ENCODE peak calls at places on chromosomes 13 and 19, in eight cellular contexts. G, U, D, Q, H, Y, C and B are unnamed samples.

GRCh38 chr13:40149611-40150283 is 494.3 kb downstream of the COG6 start:
- DNase-seq in G (peak), U (peak), D (no peak), Q (no peak), H (peak), Y (no peak), C (no peak), B (no peak)

GRCh38 chr19:1087813-1088418 is 7.3 kb downstream of the POLR2E start:
- DNase-seq in G (peak), U (no peak), D (no peak), Q (peak), H (no peak), Y (no peak), C (no peak), B (no peak)

GRCh38 chr13:26949701-26950345 is 189.2 kb upstream of the GPR12 start:
- DNase-seq in G (no peak), U (no peak), D (peak), Q (no peak), H (no peak), Y (no peak), C (no peak), B (no peak)

GRCh38 chr13:98345103-98345899 is 168.2 kb upstream of the RNF113B start:
- DNase-seq in G (peak), U (no peak), D (peak), Q (no peak), H (no peak), Y (no peak), C (no peak), B (no peak)

GRCh38 chr19:46731007-46731501 is 14.1 kb upstream of the PRKD2 start:
- DNase-seq in G (no peak), U (no peak), D (no peak), Q (peak), H (peak), Y (no peak), C (no peak), B (no peak)

GRCh38 chr19:3316132-3316648 is 50.2 kb upstream of the NFIC start:
- DNase-seq in G (no peak), U (no peak), D (peak), Q (no peak), H (no peak), Y (no peak), C (no peak), B (no peak)

GRCh38 chr19:47376589-47377144 is 27.6 kb downstream of the DHX34 start:
- DNase-seq in G (no peak), U (no peak), D (peak), Q (no peak), H (no peak), Y (no peak), C (no peak), B (no peak)

GRCh38 chr13:28059214-28059613 is 41.2 kb downstream of the FLT3 start:
- DNase-seq in G (peak), U (no peak), D (peak), Q (no peak), H (peak), Y (peak), C (no peak), B (no peak)

GRCh38 chr13:113458218-113459065 is 5.2 kb upstream of the ADPRHL1 start:
- DNase-seq in G (no peak), U (no peak), D (peak), Q (no peak), H (no peak), Y (peak), C (no peak), B (no peak)

GRCh38 chr13:72643339-72643989 is 84.0 kb downstream of the MZT1 start:
- DNase-seq in G (peak), U (no peak), D (peak), Q (no peak), H (peak), Y (peak), C (no peak), B (no peak)

GRCh38 chr13:30652746-30653145 is 35.0 kb downstream of the USPL1 start:
- DNase-seq in G (no peak), U (no peak), D (no peak), Q (no peak), H (no peak), Y (no peak), C (no peak), B (no peak)

GRCh38 chr13:24763596-24764275 is at the start of gene RNF17:
- DNase-seq in G (no peak), U (no peak), D (no peak), Q (no peak), H (no peak), Y (no peak), C (no peak), B (no peak)

GRCh38 chr19:38035515-38036495 is 128.8 kb downstream of the SIPA1L3 start:
- DNase-seq in G (no peak), U (no peak), D (no peak), Q (no peak), H (no peak), Y (no peak), C (no peak), B (no peak)

GRCh38 chr19:41811036-41811435 is 14.6 kb downstream of the CEACAM3 start:
- DNase-seq in G (no peak), U (no peak), D (no peak), Q (peak), H (no peak), Y (no peak), C (no peak), B (no peak)

GRCh38 chr13:113551081-113552000 is 33.2 kb upstream of the TFDP1 start:
- DNase-seq in G (no peak), U (no peak), D (peak), Q (no peak), H (no peak), Y (no peak), C (no peak), B (no peak)

GRCh38 chr19:41299755-41300089 is 10.2 kb upstream of the CCDC97 start:
- DNase-seq in G (no peak), U (no peak), D (no peak), Q (no peak), H (peak), Y (no peak), C (no peak), B (no peak)

DNA sequence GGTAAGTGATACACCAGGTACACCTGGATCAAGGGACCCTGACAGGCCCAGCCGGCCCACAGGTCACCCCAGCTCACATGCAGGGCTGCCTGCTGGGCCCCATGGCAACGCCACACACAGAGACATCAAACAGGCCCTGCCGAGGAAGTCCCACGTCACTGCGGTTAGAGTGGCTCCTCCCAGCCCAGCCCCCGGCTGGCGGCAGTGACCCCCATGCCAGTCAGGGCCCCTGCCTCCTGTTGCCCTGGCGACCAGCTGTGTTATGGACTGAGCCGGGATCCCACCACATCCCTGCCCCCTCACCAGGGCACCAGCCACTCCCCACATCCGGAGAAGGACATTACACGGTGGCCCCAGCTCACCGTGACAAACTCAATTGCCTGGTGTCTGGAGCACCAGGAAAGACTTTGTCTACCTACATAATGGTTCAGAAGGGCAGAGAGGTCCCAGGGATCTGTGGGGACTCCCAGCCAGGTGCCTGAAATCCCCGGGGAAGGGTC is 30.4 kb upstream of the NANOS3 start:
- DNase-seq in G (peak), U (peak), D (peak), Q (peak), H (peak), Y (peak), C (peak), B (peak)
- TF ChIP-seq CTCF in G (no peak), U (no peak), D (no peak), Q (no peak), H (no peak), Y (no peak), C (no peak), B (no peak)

GRCh38 chr13:34246511-34246910 is 428.6 kb downstream of the RFC3 start:
- DNase-seq in G (no peak), U (peak), D (no peak), Q (no peak), H (peak), Y (no peak), C (no peak), B (no peak)
- TF ChIP-seq CTCF in G (no peak), U (no peak), D (no peak), Q (no peak), H (no peak), Y (no peak), C (no peak), B (no peak)

DNA sequence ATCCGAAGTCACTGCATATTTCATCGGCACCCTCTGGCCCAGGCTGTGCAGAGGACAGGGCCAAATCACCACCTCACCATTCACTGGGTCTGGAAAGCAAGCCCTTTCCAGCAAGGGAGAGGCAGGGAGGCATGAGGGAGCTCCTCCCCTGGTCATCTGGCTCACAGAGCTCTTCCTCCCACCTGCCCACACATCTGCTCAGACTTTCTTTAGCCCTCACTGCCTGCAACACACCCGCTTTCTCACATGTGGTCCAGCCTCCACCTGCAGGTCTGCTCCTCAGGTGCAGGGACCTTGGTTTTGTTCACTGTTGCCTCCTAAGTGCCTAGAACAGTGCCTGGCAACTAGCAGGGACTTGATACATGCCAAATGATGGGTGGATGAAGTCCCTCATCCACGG is 21.0 kb upstream of the SLC35E1 start:
- DNase-seq in G (no peak), U (no peak), D (no peak), Q (peak), H (no peak), Y (no peak), C (no peak), B (no peak)
- TF ChIP-seq CTCF in G (no peak), U (no peak), D (no peak), Q (no peak), H (no peak), Y (no peak), C (no peak), B (no peak)

GRCh38 chr19:53906211-53907192 is 2.6 kb upstream of the CACNG7 start:
- DNase-seq in G (peak), U (no peak), D (peak), Q (peak), H (peak), Y (peak), C (no peak), B (peak)

GRCh38 chr19:53904909-53905308 is 4.2 kb upstream of the CACNG7 start:
- DNase-seq in G (no peak), U (no peak), D (no peak), Q (no peak), H (peak), Y (no peak), C (no peak), B (no peak)

GRCh38 chr19:53907690-53908089 is 1.4 kb upstream of the CACNG7 start:
- DNase-seq in G (no peak), U (no peak), D (no peak), Q (no peak), H (no peak), Y (no peak), C (no peak), B (no peak)

GRCh38 chr19:53907193-53907581 is 1.9 kb upstream of the CACNG7 start:
- DNase-seq in G (no peak), U (no peak), D (peak), Q (no peak), H (no peak), Y (no peak), C (no peak), B (no peak)

GRCh38 chr19:53905787-53906186 is 3.3 kb upstream of the CACNG7 start:
- DNase-seq in G (no peak), U (no peak), D (no peak), Q (no peak), H (no peak), Y (no peak), C (no peak), B (no peak)
- TF ChIP-seq CTCF in G (no peak), U (no peak), D (no peak), Q (no peak), H (no peak), Y (no peak), C (no peak), B (no peak)

DNA sequence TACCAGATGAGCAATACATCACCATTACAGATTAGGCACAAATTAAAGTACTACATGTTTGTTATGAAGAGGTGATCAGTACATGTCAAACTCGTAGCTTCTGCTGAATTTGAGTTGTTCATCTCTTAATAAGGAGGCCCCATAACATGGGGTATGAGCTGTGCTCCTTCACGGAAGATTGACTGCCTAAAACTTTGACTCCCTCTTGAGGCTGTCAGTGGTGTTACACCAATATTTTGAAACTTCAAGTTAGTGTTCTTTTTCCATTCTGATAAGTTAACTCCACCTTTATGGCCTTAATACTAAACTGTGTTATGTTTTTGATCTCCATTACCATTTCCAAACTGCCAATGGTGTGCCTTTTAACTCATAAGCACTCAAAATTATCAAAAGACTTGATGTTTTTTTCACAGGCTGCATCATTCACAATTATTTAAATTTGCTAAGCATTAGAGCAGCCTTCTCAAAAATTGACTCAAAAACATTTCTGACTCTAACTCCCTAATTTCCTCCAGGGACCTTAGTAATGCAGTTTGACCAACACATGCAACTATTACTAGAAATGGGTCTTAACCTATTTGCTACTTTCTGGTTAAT is 1591.5 kb downstream of the PCDH9 start:
- DNase-seq in G (peak), U (peak), D (peak), Q (no peak), H (peak), Y (peak), C (no peak), B (no peak)
- TF ChIP-seq CTCF in G (no peak), U (peak), D (peak), Q (peak), H (peak), Y (peak), C (peak), B (peak)

GRCh38 chr13:66926851-66927524 is 303.1 kb downstream of the PCDH9 start:
- DNase-seq in G (no peak), U (no peak), D (no peak), Q (no peak), H (peak), Y (no peak), C (no peak), B (no peak)
- TF ChIP-seq CTCF in G (no peak), U (no peak), D (no peak), Q (no peak), H (peak), Y (no peak), C (no peak), B (no peak)

GRCh38 chr13:76820759-76821158 is 65.4 kb downstream of the KCTD12 start:
- DNase-seq in G (no peak), U (no peak), D (no peak), Q (no peak), H (no peak), Y (no peak), C (no peak), B (no peak)
- TF ChIP-seq CTCF in G (no peak), U (no peak), D (no peak), Q (peak), H (peak), Y (no peak), C (no peak), B (no peak)

GRCh38 chr13:75222031-75222430 is 259.9 kb downstream of the TBC1D4 start:
- DNase-seq in G (no peak), U (no peak), D (no peak), Q (no peak), H (peak), Y (no peak), C (no peak), B (no peak)

GRCh38 chr13:75223981-75224742 is 257.8 kb downstream of the TBC1D4 start:
- DNase-seq in G (no peak), U (no peak), D (no peak), Q (no peak), H (peak), Y (no peak), C (no peak), B (no peak)

GRCh38 chr13:75226755-75227435 is 255.1 kb downstream of the TBC1D4 start:
- DNase-seq in G (no peak), U (peak), D (no peak), Q (no peak), H (peak), Y (no peak), C (no peak), B (no peak)

GRCh38 chr13:75225288-75225687 is 256.7 kb downstream of the TBC1D4 start:
- DNase-seq in G (no peak), U (no peak), D (no peak), Q (no peak), H (no peak), Y (no peak), C (no peak), B (no peak)

GRCh38 chr13:75226092-75226491 is 255.9 kb downstream of the TBC1D4 start:
- DNase-seq in G (no peak), U (peak), D (no peak), Q (no peak), H (peak), Y (no peak), C (no peak), B (no peak)
- TF ChIP-seq CTCF in G (no peak), U (peak), D (peak), Q (no peak), H (no peak), Y (peak), C (no peak), B (no peak)